ENCODE peak calls at places on chromosomes 3 and 15, in nine cellular contexts. P is HuH-7; K is A549; J is CD8-positive, alpha-beta T cell; I is tibial artery; Z is lower lobe of right lung; T is A172; E is amygdala; Y is glutamatergic neuron. S is an unnamed sample.

GRCh38 chr15:56821721-56822425 is 88.6 kb upstream of the ZNF280D start:
- DNase-seq in P (peak), K (peak), J (peak), I (no peak), Z (peak), T (peak), E (peak), Y (peak), S (peak)

GRCh38 chr3:12868039-12869024 is 27.0 kb upstream of the RPL32 start:
- DNase-seq in P (peak), K (peak), J (peak), I (peak), Z (peak), T (peak), E (peak), Y (peak), S (peak)

GRCh38 chr3:190044142-190044541 is 76.6 kb downstream of the P3H2 start:
- DNase-seq in P (no peak), K (no peak), J (no peak), I (no peak), Z (no peak), T (no peak), E (no peak), Y (no peak), S (no peak)

GRCh38 chr15:60787737-60788513 is 309.0 kb upstream of the ICE2 start:
- DNase-seq in P (peak), K (peak), J (peak), I (no peak), Z (no peak), T (no peak), E (no peak), Y (no peak), S (no peak)

GRCh38 chr15:25179673-25180511 is 225.1 kb downstream of the SNRPN start:
- DNase-seq in P (no peak), K (no peak), J (peak), I (peak), Z (peak), T (no peak), E (no peak), Y (peak), S (no peak)

GRCh38 chr3:47011371-47011770 is 31.9 kb downstream of the NBEAL2 start:
- DNase-seq in P (no peak), K (no peak), J (no peak), I (no peak), Z (no peak), T (no peak), E (no peak), Y (no peak), S (no peak)

GRCh38 chr3:2024037-2024436 is 74.6 kb upstream of the CNTN4 start:
- DNase-seq in P (no peak), K (no peak), J (no peak), I (no peak), Z (no peak), T (no peak), E (no peak), Y (no peak), S (no peak)

GRCh38 chr3:45552031-45552772 is 42.3 kb upstream of the LIMD1 start:
- DNase-seq in P (no peak), K (no peak), J (no peak), I (no peak), Z (no peak), T (peak), E (no peak), Y (no peak), S (no peak)

GRCh38 chr15:41778503-41778902 is 4.2 kb downstream of the MAPKBP1 start:
- DNase-seq in P (no peak), K (no peak), J (no peak), I (no peak), Z (no peak), T (no peak), E (no peak), Y (no peak), S (no peak)

GRCh38 chr3:110149763-110150162 is 812.4 kb upstream of the DPPA4 start:
- DNase-seq in P (no peak), K (no peak), J (no peak), I (no peak), Z (no peak), T (no peak), E (no peak), Y (no peak), S (no peak)

GRCh38 chr3:153640689-153641308 is 478.8 kb downstream of the RAP2B start:
- DNase-seq in P (no peak), K (no peak), J (no peak), I (no peak), Z (no peak), T (no peak), E (no peak), Y (no peak), S (no peak)

GRCh38 chr3:129424185-129424841 is 4.1 kb downstream of the EFCAB12 start:
- DNase-seq in P (no peak), K (peak), J (no peak), I (no peak), Z (no peak), T (no peak), E (no peak), Y (no peak), S (no peak)

GRCh38 chr3:72844436-72844999 is 3.7 kb downstream of the SHQ1 start:
- DNase-seq in P (no peak), K (no peak), J (no peak), I (no peak), Z (no peak), T (no peak), E (no peak), Y (no peak), S (no peak)

GRCh38 chr3:133393204-133393603 is 6.7 kb upstream of the BFSP2 start:
- DNase-seq in P (no peak), K (no peak), J (no peak), I (no peak), Z (no peak), T (no peak), E (no peak), Y (no peak), S (no peak)

GRCh38 chr3:136277634-136278033 is 27.5 kb downstream of the PCCB start:
- DNase-seq in P (no peak), K (no peak), J (no peak), I (no peak), Z (no peak), T (peak), E (no peak), Y (no peak), S (no peak)